ENCODE peak calls at places on chromosome 1, in nine cellular contexts. One of them, this sample, is unnamed.

GRCh38 chr1:1628656-1629429 is 3.1 kb upstream of the MMP23B start:
- DNase-seq in stimulated activated CD8-positive, alpha-beta memory T cell treated with anti-CD3 and anti-CD28 coated beads, Interleukin-4, amount 100 ng/mL, for 1 hour: no peak
- DNase-seq in prostate gland: no peak
- DNase-seq in CD4-positive, alpha-beta memory T cell: peak; percentile 44
- DNase-seq in activated gamma-delta T cell treated with anti-CD3 and anti-CD28 coated beads, Interleukin-2, amount 50 U/mL, for 16 hours: no peak
- DNase-seq in lower lobe of right lung: peak; percentile 46
- DNase-seq in stimulated activated CD4-positive, alpha-beta T cell treated with anti-CD3 and anti-CD28 coated beads, Interleukin-2, amount 100 ng/mL, for 48 hours: no peak
- DNase-seq in RWPE2: peak; percentile 61
- DNase-seq in cardiac septum: no peak
- DNase-seq in this sample: no peak

GRCh38 chr1:94526152-94526551 is 15.4 kb downstream of the F3 start:
- DNase-seq in stimulated activated CD8-positive, alpha-beta memory T cell treated with anti-CD3 and anti-CD28 coated beads, Interleukin-4, amount 100 ng/mL, for 1 hour: no peak
- DNase-seq in prostate gland: no peak
- DNase-seq in CD4-positive, alpha-beta memory T cell: no peak
- DNase-seq in activated gamma-delta T cell treated with anti-CD3 and anti-CD28 coated beads, Interleukin-2, amount 50 U/mL, for 16 hours: no peak
- DNase-seq in lower lobe of right lung: no peak
- DNase-seq in stimulated activated CD4-positive, alpha-beta T cell treated with anti-CD3 and anti-CD28 coated beads, Interleukin-2, amount 100 ng/mL, for 48 hours: no peak
- DNase-seq in RWPE2: no peak
- DNase-seq in cardiac septum: no peak
- DNase-seq in this sample: no peak

GRCh38 chr1:202227273-202227672 is 33.7 kb downstream of the LGR6 start:
- DNase-seq in stimulated activated CD8-positive, alpha-beta memory T cell treated with anti-CD3 and anti-CD28 coated beads, Interleukin-4, amount 100 ng/mL, for 1 hour: no peak
- DNase-seq in prostate gland: no peak
- DNase-seq in CD4-positive, alpha-beta memory T cell: no peak
- DNase-seq in activated gamma-delta T cell treated with anti-CD3 and anti-CD28 coated beads, Interleukin-2, amount 50 U/mL, for 16 hours: no peak
- DNase-seq in lower lobe of right lung: no peak
- DNase-seq in stimulated activated CD4-positive, alpha-beta T cell treated with anti-CD3 and anti-CD28 coated beads, Interleukin-2, amount 100 ng/mL, for 48 hours: no peak
- DNase-seq in RWPE2: no peak
- DNase-seq in cardiac septum: no peak
- DNase-seq in this sample: no peak

GRCh38 chr1:52360595-52360968 is 5.4 kb downstream of the CC2D1B start:
- DNase-seq in stimulated activated CD8-positive, alpha-beta memory T cell treated with anti-CD3 and anti-CD28 coated beads, Interleukin-4, amount 100 ng/mL, for 1 hour: no peak
- DNase-seq in prostate gland: no peak
- DNase-seq in CD4-positive, alpha-beta memory T cell: no peak
- DNase-seq in activated gamma-delta T cell treated with anti-CD3 and anti-CD28 coated beads, Interleukin-2, amount 50 U/mL, for 16 hours: no peak
- DNase-seq in lower lobe of right lung: no peak
- DNase-seq in stimulated activated CD4-positive, alpha-beta T cell treated with anti-CD3 and anti-CD28 coated beads, Interleukin-2, amount 100 ng/mL, for 48 hours: no peak
- DNase-seq in RWPE2: no peak
- DNase-seq in cardiac septum: no peak
- DNase-seq in this sample: no peak

GRCh38 chr1:27074175-27074780 is 61.6 kb upstream of the TENT5B start:
- DNase-seq in stimulated activated CD8-positive, alpha-beta memory T cell treated with anti-CD3 and anti-CD28 coated beads, Interleukin-4, amount 100 ng/mL, for 1 hour: no peak
- DNase-seq in prostate gland: no peak
- DNase-seq in CD4-positive, alpha-beta memory T cell: no peak
- DNase-seq in activated gamma-delta T cell treated with anti-CD3 and anti-CD28 coated beads, Interleukin-2, amount 50 U/mL, for 16 hours: no peak
- DNase-seq in lower lobe of right lung: no peak
- DNase-seq in stimulated activated CD4-positive, alpha-beta T cell treated with anti-CD3 and anti-CD28 coated beads, Interleukin-2, amount 100 ng/mL, for 48 hours: no peak
- DNase-seq in RWPE2: no peak
- DNase-seq in cardiac septum: no peak
- DNase-seq in this sample: no peak

GRCh38 chr1:226738421-226738994 is 574 bp downstream of the ITPKB start:
- DNase-seq in stimulated activated CD8-positive, alpha-beta memory T cell treated with anti-CD3 and anti-CD28 coated beads, Interleukin-4, amount 100 ng/mL, for 1 hour: no peak
- DNase-seq in prostate gland: no peak
- DNase-seq in CD4-positive, alpha-beta memory T cell: peak; percentile 46
- DNase-seq in activated gamma-delta T cell treated with anti-CD3 and anti-CD28 coated beads, Interleukin-2, amount 50 U/mL, for 16 hours: no peak
- DNase-seq in lower lobe of right lung: peak; percentile 65
- DNase-seq in stimulated activated CD4-positive, alpha-beta T cell treated with anti-CD3 and anti-CD28 coated beads, Interleukin-2, amount 100 ng/mL, for 48 hours: no peak
- DNase-seq in RWPE2: no peak
- DNase-seq in cardiac septum: peak; percentile 79
- DNase-seq in this sample: no peak

GRCh38 chr1:198056255-198056654 is 100.5 kb upstream of the NEK7 start:
- DNase-seq in stimulated activated CD8-positive, alpha-beta memory T cell treated with anti-CD3 and anti-CD28 coated beads, Interleukin-4, amount 100 ng/mL, for 1 hour: no peak
- DNase-seq in prostate gland: no peak
- DNase-seq in CD4-positive, alpha-beta memory T cell: no peak
- DNase-seq in activated gamma-delta T cell treated with anti-CD3 and anti-CD28 coated beads, Interleukin-2, amount 50 U/mL, for 16 hours: no peak
- DNase-seq in lower lobe of right lung: no peak
- DNase-seq in stimulated activated CD4-positive, alpha-beta T cell treated with anti-CD3 and anti-CD28 coated beads, Interleukin-2, amount 100 ng/mL, for 48 hours: no peak
- DNase-seq in RWPE2: no peak
- DNase-seq in cardiac septum: no peak
- DNase-seq in this sample: peak; percentile 36

GRCh38 chr1:115475901-115476300 is 137.9 kb upstream of the NGF start:
- DNase-seq in stimulated activated CD8-positive, alpha-beta memory T cell treated with anti-CD3 and anti-CD28 coated beads, Interleukin-4, amount 100 ng/mL, for 1 hour: no peak
- DNase-seq in prostate gland: no peak
- DNase-seq in CD4-positive, alpha-beta memory T cell: no peak
- DNase-seq in activated gamma-delta T cell treated with anti-CD3 and anti-CD28 coated beads, Interleukin-2, amount 50 U/mL, for 16 hours: no peak
- DNase-seq in lower lobe of right lung: no peak
- DNase-seq in stimulated activated CD4-positive, alpha-beta T cell treated with anti-CD3 and anti-CD28 coated beads, Interleukin-2, amount 100 ng/mL, for 48 hours: no peak
- DNase-seq in RWPE2: no peak
- DNase-seq in cardiac septum: no peak
- DNase-seq in this sample: no peak

GRCh38 chr1:24362982-24363614 is 43.9 kb downstream of the GRHL3 start:
- DNase-seq in stimulated activated CD8-positive, alpha-beta memory T cell treated with anti-CD3 and anti-CD28 coated beads, Interleukin-4, amount 100 ng/mL, for 1 hour: no peak
- DNase-seq in prostate gland: no peak
- DNase-seq in CD4-positive, alpha-beta memory T cell: no peak
- DNase-seq in activated gamma-delta T cell treated with anti-CD3 and anti-CD28 coated beads, Interleukin-2, amount 50 U/mL, for 16 hours: no peak
- DNase-seq in lower lobe of right lung: no peak
- DNase-seq in stimulated activated CD4-positive, alpha-beta T cell treated with anti-CD3 and anti-CD28 coated beads, Interleukin-2, amount 100 ng/mL, for 48 hours: no peak
- DNase-seq in RWPE2: no peak
- DNase-seq in cardiac septum: no peak
- DNase-seq in this sample: no peak

This sample was measured in NT2/D1.